ENCODE peak calls at places on chromosomes 13 and 19, in five cellular contexts. Z, T, R, U and Q are unnamed samples.
A peak's percentile ranks its signal among the peaks of the same experiment; 100 is the strongest.

GRCh38 chr13:36341718-36342117 is 4.5 kb downstream of the SPART start:
- DNase-seq in T (no peak), R (no peak), Z (no peak), U (peak; percentile 58), Q (peak; percentile 56)

GRCh38 chr13:72043361-72043760 is 176.4 kb upstream of the DACH1 start:
- DNase-seq in U (no peak), T (no peak), Z (no peak), R (no peak), Q (no peak)

GRCh38 chr19:53394522-53394973 is 401 bp upstream of the ZNF765 start:
- DNase-seq in U (peak; percentile 62), T (no peak), R (no peak), Z (peak; percentile 40), Q (no peak)

GRCh38 chr13:113969973-113970611 is 3.8 kb downstream of the C13orf46 start:
- DNase-seq in Z (peak; percentile 84), T (no peak), R (no peak), U (no peak), Q (no peak)

GRCh38 chr13:47474845-47475244 is 526.2 kb downstream of the SUCLA2 start:
- DNase-seq in T (no peak), R (no peak), Z (no peak), U (peak; percentile 32), Q (no peak)

GRCh38 chr19:13881231-13881691 is 4.3 kb downstream of the NANOS3 start:
- DNase-seq in Z (peak; percentile 86), U (no peak), T (no peak), R (peak; percentile 45), Q (no peak)

GRCh38 chr13:20901668-20902437 is 693 bp downstream of the XPO4 start:
- DNase-seq in Z (no peak), T (peak; percentile 7), U (peak; percentile 38), R (peak; percentile 14), Q (peak; percentile 26)

GRCh38 chr13:101026736-101027398 is 352.3 kb upstream of the TMTC4 start:
- DNase-seq in U (no peak), R (no peak), T (no peak), Z (no peak), Q (no peak)

GRCh38 chr19:38653028-38653571 is 5.7 kb downstream of the ACTN4 start:
- DNase-seq in Z (no peak), T (no peak), U (peak; percentile 62), R (peak; percentile 39), Q (peak; percentile 51)

GRCh38 chr13:104450006-104450405 is 1383.8 kb upstream of the SLC10A2 start:
- DNase-seq in T (no peak), Z (no peak), U (no peak), R (peak; percentile 3), Q (no peak)

GRCh38 chr19:35004517-35005255 is 4.6 kb downstream of the GRAMD1A start:
- DNase-seq in Z (no peak), T (no peak), R (no peak), U (no peak), Q (no peak)

GRCh38 chr13:103287659-103288058 is 221.4 kb upstream of the SLC10A2 start:
- DNase-seq in Z (no peak), R (peak; percentile 56), U (no peak), T (no peak), Q (peak; percentile 33)

GRCh38 chr13:65965496-65965895 is 1264.6 kb downstream of the PCDH9 start:
- DNase-seq in U (peak; percentile 81), R (peak; percentile 19), T (no peak), Z (no peak), Q (peak; percentile 44)

GRCh38 chr13:99990045-99990977 is 8.7 kb downstream of the ZIC2 start:
- DNase-seq in T (no peak), R (peak; percentile 69), Z (no peak), U (no peak), Q (no peak)

GRCh38 chr13:108950333-108951010 is 321.1 kb downstream of the MYO16 start:
- DNase-seq in Z (no peak), T (no peak), U (no peak), R (no peak), Q (peak; percentile 8)